ENCODE peak calls at places on chromosomes 7 and 10, in eight cellular contexts. Y is upper lobe of right lung, Q is thoracic aorta, U is adrenal gland, C is left ventricle myocardium inferior, M is heart left ventricle, O is pancreas, B is OCI-LY7. J is an unnamed sample. For H3K4me1, the result is how much of the 10 kb centered on the place peaks cover.

GRCh38 chr10:63829020-63829419 is 307.8 kb downstream of the REEP3 start:
- DNase-seq in B (no peak), C (no peak), Q (no peak), Y (no peak), U (no peak), O (no peak), M (no peak), J (no peak)

GRCh38 chr7:133753513-133753912 is 373.6 kb upstream of the LRGUK start:
- DNase-seq in U (no peak), Y (no peak), C (no peak), B (no peak), O (no peak), Q (no peak), M (no peak), J (no peak)

GRCh38 chr10:45473126-45473525 is 99.1 kb downstream of the ALOX5 start:
- DNase-seq in M (no peak), C (no peak), B (no peak), Q (no peak), O (no peak), Y (no peak), U (no peak), J (no peak)

GRCh38 chr7:157389951-157390730 is 53.3 kb downstream of the DNAJB6 start:
- DNase-seq in U (peak), B (no peak), Y (no peak), O (no peak), C (no peak), M (no peak), Q (no peak), J (peak)

GRCh38 chr7:4093492-4093891 is 588.6 kb upstream of the FOXK1 start:
- DNase-seq in O (no peak), Y (no peak), M (no peak), B (no peak), C (no peak), Q (no peak), U (no peak), J (no peak)

GRCh38 chr10:112799726-112800510 is 150.1 kb upstream of the TCF7L2 start:
- DNase-seq in O (no peak), U (no peak), C (no peak), Q (no peak), M (no peak), B (no peak), Y (no peak), J (no peak)

GRCh38 chr10:70053896-70054641 is 1.4 kb downstream of the MACROH2A2 start:
- DNase-seq in B (no peak), O (peak), C (peak), Y (peak), M (peak), Q (no peak), U (no peak), J (no peak)

GRCh38 chr7:6446977-6447588 is 671 bp downstream of the DAGLB start:
- DNase-seq in Q (peak), M (peak), O (peak), C (peak), U (peak), Y (peak), B (peak), J (peak)

GRCh38 chr7:70717553-70718248 is 414.2 kb upstream of the GALNT17 start:
- DNase-seq in C (no peak), U (no peak), O (no peak), B (peak), Q (no peak), M (no peak), Y (no peak), J (no peak)

GRCh38 chr10:64430690-64431323 is 909.6 kb downstream of the REEP3 start:
- DNase-seq in M (no peak), O (no peak), C (no peak), Y (no peak), B (peak), Q (no peak), U (no peak), J (no peak)

GRCh38 chr7:6130007-6130587 is 98.9 kb downstream of the ANKRD61 start:
- DNase-seq in O (no peak), B (no peak), U (no peak), C (no peak), M (no peak), Y (no peak), Q (no peak), J (no peak)

GRCh38 chr10:126058507-126058906 is 162.1 kb downstream of the FANK1 start:
- DNase-seq in O (no peak), C (no peak), U (no peak), M (no peak), Q (no peak), Y (no peak), B (no peak), J (no peak)

GRCh38 chr7:155358066-155358947 is 60.6 kb downstream of the INSIG1 start:
- DNase-seq in Q (no peak), C (no peak), O (no peak), B (no peak), Y (peak), M (no peak), U (no peak), J (peak)

GRCh38 chr7:43559171-43559938 is 23.6 kb upstream of the STK17A start:
- DNase-seq in C (no peak), Y (no peak), B (no peak), U (no peak), Q (no peak), M (no peak), O (no peak), J (no peak)

GRCh38 chr10:61547297-61547696 is 94.1 kb upstream of the TMEM26 start:
- DNase-seq in M (no peak), O (no peak), B (no peak), C (no peak), Y (no peak), U (no peak), Q (no peak), J (no peak)

GRCh38 chr7:155256761-155257481 is 40.8 kb upstream of the INSIG1 start:
- DNase-seq in O (no peak), U (no peak), Y (no peak), Q (no peak), B (no peak), M (no peak), C (no peak), J (no peak)

GRCh38 chr7:121180436-121181063 is 148.2 kb upstream of the WNT16 start:
- DNase-seq in B (peak), O (no peak), M (no peak), Q (no peak), Y (no peak), C (no peak), U (no peak), J (no peak)

GRCh38 chr10:2137549-2138174 is 400.3 kb upstream of the ADARB2 start:
- DNase-seq in O (no peak), C (no peak), M (no peak), U (no peak), B (peak), Y (no peak), Q (no peak), J (no peak)

GRCh38 chr10:16816142-16816541 is 1.1 kb downstream of the RSU1 start:
- DNase-seq in B (no peak), Y (no peak), C (no peak), M (no peak), Q (no peak), U (no peak), O (peak), J (no peak)

GRCh38 chr10:69232252-69232651 is 12.1 kb downstream of the HKDC1 start:
- DNase-seq in M (no peak), O (no peak), Q (no peak), B (no peak), C (no peak), Y (no peak), U (no peak), J (no peak)

GRCh38 chr10:100894589-100895294 is 18.0 kb upstream of the SLF2 start:
- DNase-seq in O (no peak), Q (no peak), B (no peak), M (no peak), U (no peak), C (no peak), Y (no peak), J (no peak)

GRCh38 chr10:63267414-63268138 is 134.4 kb downstream of the NRBF2 start:
- DNase-seq in U (no peak), O (peak), B (peak), C (no peak), M (no peak), Y (no peak), Q (no peak), J (no peak)

GRCh38 chr7:31023877-31024276 is 28.2 kb upstream of the ADCYAP1R1 start:
- DNase-seq in Q (no peak), Y (no peak), B (peak), C (no peak), O (no peak), U (no peak), M (no peak), J (no peak)

GRCh38 chr7:37535841-37536240 is 87.2 kb upstream of the ELMO1 start:
- DNase-seq in O (no peak), M (no peak), B (no peak), C (no peak), Q (no peak), U (no peak), Y (no peak), J (no peak)

GRCh38 chr7:151244156-151244870 is 4.2 kb downstream of the SMARCD3 start:
- DNase-seq in C (no peak), O (no peak), Y (no peak), M (no peak), U (no peak), Q (no peak), B (peak), J (peak)

GRCh38 chr7:69186974-69187373 is 411.3 kb upstream of the AUTS2 start:
- DNase-seq in M (no peak), C (no peak), O (no peak), U (no peak), Q (no peak), Y (no peak), B (no peak), J (no peak)

GRCh38 chr10:103765168-103765567 is 90.2 kb downstream of the SH3PXD2A start:
- DNase-seq in O (no peak), B (no peak), Y (no peak), C (no peak), M (no peak), U (no peak), Q (no peak), J (no peak)

GRCh38 chr7:36360244-36360643 is 29.4 kb upstream of the ANLN start:
- DNase-seq in O (no peak), M (no peak), C (no peak), Y (no peak), Q (no peak), B (no peak), U (no peak), J (no peak)

GRCh38 chr7:150874401-150875198 is 22.3 kb downstream of the AOC1 start:
- DNase-seq in Y (no peak), B (no peak), Q (no peak), M (no peak), O (no peak), C (no peak), U (no peak), J (no peak)

GRCh38 chr10:24310104-24310503 is 101.2 kb downstream of the KIAA1217 start:
- DNase-seq in U (no peak), C (no peak), Q (no peak), M (no peak), Y (no peak), O (no peak), B (no peak), J (no peak)

GRCh38 chr10:47062801-47063200 is 151.6 kb downstream of the PTPN20 start:
- DNase-seq in U (no peak), Q (no peak), B (no peak), Y (no peak), C (no peak), M (no peak), O (no peak), J (no peak)

GRCh38 chr7:20539201-20539600 is 76.3 kb upstream of the ABCB5 start:
- DNase-seq in B (peak), C (no peak), Y (no peak), O (no peak), Q (no peak), M (no peak), U (no peak), J (no peak)

GRCh38 chr10:13615650-13616049 is 28.9 kb downstream of the PRPF18 start:
- DNase-seq in O (no peak), M (no peak), Q (no peak), Y (no peak), C (no peak), U (no peak), B (no peak), J (no peak)

GRCh38 chr7:138170298-138170697 is 94.0 kb downstream of the AKR1D1 start:
- DNase-seq in Y (no peak), O (no peak), C (no peak), M (no peak), B (no peak), Q (no peak), U (no peak), J (no peak)

GRCh38 chr10:2619472-2619871 is 447.9 kb upstream of the PFKP start:
- DNase-seq in M (no peak), U (no peak), B (peak), Y (no peak), Q (no peak), C (no peak), O (no peak), J (no peak)

GRCh38 chr7:45980181-45980905 is 59.3 kb upstream of the IGFBP3 start:
- DNase-seq in M (no peak), B (no peak), C (no peak), Q (no peak), O (no peak), U (no peak), Y (no peak), J (no peak)
- TF ChIP-seq CTCF in M (no peak), B (no peak), C (no peak), Q (no peak), O (no peak), U (no peak), Y (no peak), J (no peak)

GRCh38 chr10:107436568-107436967 is 272.1 kb upstream of the SORCS1 start:
- DNase-seq in B (no peak), Q (no peak), U (no peak), C (no peak), M (no peak), Y (no peak), O (no peak), J (no peak)
- H3K4me1 ChIP-seq in B (under half), Q (under half), U (under half), C (under half), M (under half), Y (under half), O (under half), J (under half)

DNA sequence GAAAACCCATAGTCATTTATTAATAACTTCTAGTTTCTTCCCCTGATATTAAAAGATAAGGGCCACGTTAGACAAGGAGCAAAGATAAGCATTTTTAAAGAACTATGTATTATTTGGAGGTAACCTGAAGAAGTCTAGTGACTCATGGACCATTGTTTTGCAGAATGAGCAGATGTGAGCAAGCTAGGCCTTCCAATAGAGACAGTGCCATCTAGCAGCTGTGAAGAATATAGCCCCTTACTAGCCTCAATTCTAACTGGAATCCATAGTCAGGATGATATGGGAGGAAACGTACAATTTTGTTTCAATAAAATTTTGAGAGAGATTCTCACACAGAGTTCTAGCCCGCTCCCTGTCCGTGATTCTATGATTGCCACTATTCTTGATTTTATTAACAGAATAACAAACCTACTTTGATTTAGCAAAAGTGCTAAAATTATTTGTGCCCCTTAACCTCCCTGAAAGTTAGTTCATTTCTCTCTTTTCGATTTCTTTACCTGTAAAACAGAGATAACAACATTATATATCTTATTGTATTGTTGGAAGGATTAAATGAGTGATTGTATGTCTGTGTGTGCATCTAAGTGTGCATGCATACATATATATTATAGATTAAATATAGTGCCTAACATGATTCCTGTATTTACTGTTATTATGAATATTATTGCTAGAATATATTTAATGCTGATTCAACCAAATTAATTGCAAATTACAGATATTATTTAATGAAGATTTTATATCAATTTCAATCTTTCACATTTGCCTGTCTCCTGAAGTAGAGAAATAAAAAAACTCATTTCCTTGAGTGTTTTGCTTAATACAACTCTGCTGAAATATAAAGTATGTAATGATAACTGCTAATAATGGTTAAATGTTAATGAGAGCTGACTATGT is 22.7 kb downstream of the FAM237B start:
- DNase-seq in U (peak), B (peak), O (no peak), Q (no peak), Y (no peak), C (no peak), M (no peak), J (no peak)
- TF ChIP-seq CTCF in U (peak), B (peak), O (no peak), Q (peak), Y (peak), C (peak), M (peak), J (peak)

GRCh38 chr10:98272245-98272644 is 4.3 kb upstream of the LOXL4 start:
- DNase-seq in B (no peak), C (no peak), Y (no peak), M (no peak), Q (no peak), O (no peak), U (no peak), J (no peak)

GRCh38 chr10:98270786-98271185 is 2.8 kb upstream of the LOXL4 start:
- DNase-seq in O (no peak), U (no peak), M (no peak), B (no peak), Y (no peak), Q (no peak), C (no peak), J (no peak)

GRCh38 chr10:98269435-98269912 is 1.5 kb upstream of the LOXL4 start:
- DNase-seq in C (peak), U (peak), O (peak), Q (peak), Y (peak), M (peak), B (no peak), J (peak)

GRCh38 chr10:98268694-98269386 is 846 bp upstream of the LOXL4 start:
- DNase-seq in O (peak), M (no peak), C (no peak), Y (no peak), U (peak), Q (no peak), B (no peak), J (no peak)

DNA sequence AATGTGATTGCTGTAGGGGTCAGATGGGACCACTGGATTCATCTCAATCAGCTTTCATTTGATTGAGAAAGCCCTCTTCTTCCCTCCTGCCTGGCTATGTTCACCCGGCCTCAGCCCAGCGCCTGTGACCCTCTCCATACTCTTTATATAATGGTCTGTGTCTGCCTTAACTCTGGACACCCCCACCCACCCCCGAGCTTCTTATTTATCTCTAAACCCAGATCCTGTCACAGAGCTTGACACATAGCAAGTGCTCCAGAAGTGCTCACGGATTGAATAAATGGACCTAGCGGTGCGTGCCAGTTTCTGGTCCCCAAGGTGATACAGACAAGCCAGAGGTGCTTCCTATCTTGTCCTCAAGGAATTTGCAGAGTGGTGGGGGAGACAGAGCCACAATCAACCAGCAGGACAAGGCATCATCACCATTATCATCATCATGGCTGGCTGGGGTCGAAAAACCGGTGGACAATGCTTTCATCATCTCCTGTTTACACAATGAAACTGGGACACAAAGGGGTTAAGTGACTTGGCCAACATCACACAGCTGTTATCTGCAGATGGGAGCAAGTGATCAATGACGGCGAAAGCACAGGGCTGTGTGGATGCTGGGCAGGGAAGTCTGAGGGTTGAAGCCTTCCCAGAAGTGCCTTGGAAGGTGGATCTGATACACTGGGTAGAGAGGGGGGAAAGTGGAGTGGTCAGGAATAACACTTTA is 2.2 kb upstream of the LOXL4 start:
- DNase-seq in C (no peak), Y (no peak), B (no peak), O (no peak), Q (no peak), M (no peak), U (no peak), J (no peak)
- H3K4me1 ChIP-seq in C (under half), Y (under half), B (under half), O (under half), Q (half or more), M (under half), U (under half), J (under half)

J was measured in lower lobe of right lung.